ENCODE peak calls at places on chromosomes 6 and 20, in five cellular contexts. J, M, O, T and A are unnamed samples.

GRCh38 chr6:77633993-77634392 is 18.8 kb upstream of the MEI4 start:
- DNase-seq in J (peak), M (no peak), O (no peak), T (no peak), A (no peak)

GRCh38 chr20:1278993-1279392 is 12.9 kb downstream of the SNPH start:
- DNase-seq in J (no peak), M (no peak), O (no peak), T (no peak), A (no peak)

GRCh38 chr6:157045831-157046454 is 268.8 kb downstream of the ARID1B start:
- DNase-seq in J (peak), M (no peak), O (no peak), T (no peak), A (no peak)

GRCh38 chr6:11391934-11392777 is 145.4 kb upstream of the TMEM170B start:
- DNase-seq in J (no peak), M (no peak), O (no peak), T (no peak), A (no peak)

GRCh38 chr20:57030611-57031600 is 235.5 kb downstream of the BMP7 start:
- DNase-seq in J (peak), M (no peak), O (no peak), T (no peak), A (no peak)

GRCh38 chr6:83185096-83185495 is 8.0 kb downstream of the PGM3 start:
- DNase-seq in J (no peak), M (no peak), O (no peak), T (no peak), A (no peak)

GRCh38 chr6:36244641-36245280 is 25.1 kb upstream of the PNPLA1 start:
- DNase-seq in J (no peak), M (no peak), O (no peak), T (no peak), A (no peak)

GRCh38 chr20:62461157-62461556 is 14.6 kb downstream of the GATA5 start:
- DNase-seq in J (no peak), M (no peak), O (no peak), T (no peak), A (no peak)

GRCh38 chr6:144055121-144055931 is 40.0 kb downstream of the SF3B5 start:
- DNase-seq in J (peak), M (no peak), O (no peak), T (no peak), A (peak)